ENCODE peak calls at places on chromosomes 7 and 10, in six cellular contexts. S is activated CD8-positive, alpha-beta memory T cell treated with anti-CD3 and anti-CD28 coated beads, Interleukin-2, amount 50 U/mL, for 48 hours; H is esophagus muscularis mucosa; Y is fibroblast of the conjunctiva; G is brain microvascular endothelial cell; C is T-helper 1 cell. F is an unnamed sample.

GRCh38 chr10:104622598-104623209 is 18.4 kb upstream of the SORCS3 start:
- DNase-seq in S (no peak), H (peak), Y (no peak), G (peak), C (no peak), F (no peak)

GRCh38 chr7:5425507-5426225 is 2.0 kb upstream of the TNRC18 start:
- DNase-seq in S (no peak), H (no peak), Y (peak), G (peak), C (no peak), F (no peak)

GRCh38 chr10:128047337-128047736 is 78.9 kb downstream of the MKI67 start:
- DNase-seq in S (peak), H (no peak), Y (no peak), G (peak), C (peak), F (no peak)

GRCh38 chr10:62046522-62047239 is 145.2 kb downstream of the ARID5B start:
- DNase-seq in S (peak), H (no peak), Y (no peak), G (peak), C (no peak), F (no peak)

GRCh38 chr10:45420453-45421192 is 46.6 kb downstream of the ALOX5 start:
- DNase-seq in S (no peak), H (no peak), Y (peak), G (no peak), C (peak), F (peak)

GRCh38 chr7:138980575-138981285 is 459 bp downstream of the KIAA1549 start:
- DNase-seq in S (peak), H (no peak), Y (no peak), G (no peak), C (no peak), F (no peak)

GRCh38 chr7:134928574-134928973 is 57.7 kb upstream of the AGBL3 start:
- DNase-seq in S (no peak), H (peak), Y (no peak), G (no peak), C (no peak), F (no peak)

GRCh38 chr7:80781146-80781545 is 137.7 kb downstream of the SEMA3C start:
- DNase-seq in S (no peak), H (no peak), Y (no peak), G (no peak), C (no peak), F (no peak)

GRCh38 chr7:26910221-26910620 is 45.8 kb upstream of the SKAP2 start:
- DNase-seq in S (no peak), H (no peak), Y (no peak), G (peak), C (no peak), F (no peak)

GRCh38 chr7:134174797-134175261 is 47.7 kb downstream of the LRGUK start:
- DNase-seq in S (no peak), H (no peak), Y (peak), G (peak), C (no peak), F (no peak)

GRCh38 chr10:31926765-31927596 is 1.6 kb downstream of the ARHGAP12 start:
- DNase-seq in S (no peak), H (no peak), Y (no peak), G (no peak), C (no peak), F (no peak)

GRCh38 chr10:70575874-70576802 is 26.4 kb downstream of the PRF1 start:
- DNase-seq in S (no peak), H (no peak), Y (peak), G (peak), C (no peak), F (no peak)

GRCh38 chr10:68342909-68343516 is 10.3 kb upstream of the PBLD start:
- DNase-seq in S (no peak), H (no peak), Y (no peak), G (no peak), C (no peak), F (no peak)

GRCh38 chr7:25895792-25896171 is 256.2 kb upstream of the NFE2L3 start:
- DNase-seq in S (no peak), H (peak), Y (no peak), G (no peak), C (no peak), F (no peak)

GRCh38 chr10:20330246-20330645 is 514.0 kb downstream of the PLXDC2 start:
- DNase-seq in S (no peak), H (no peak), Y (no peak), G (no peak), C (no peak), F (no peak)

GRCh38 chr10:129842031-129842430 is 122.0 kb downstream of the EBF3 start:
- DNase-seq in S (no peak), H (no peak), Y (no peak), G (no peak), C (no peak), F (peak)

GRCh38 chr7:11830582-11831382 is 1.2 kb downstream of the THSD7A start:
- DNase-seq in S (no peak), H (no peak), Y (no peak), G (no peak), C (no peak), F (no peak)

GRCh38 chr7:106053109-106053508 is 59.0 kb downstream of the SYPL1 start:
- DNase-seq in S (no peak), H (no peak), Y (no peak), G (no peak), C (no peak), F (no peak)

GRCh38 chr7:74187915-74188675 is 13.9 kb downstream of the EIF4H start:
- DNase-seq in S (no peak), H (no peak), Y (no peak), G (no peak), C (no peak), F (no peak)

GRCh38 chr7:390761-391410 is 100.9 kb downstream of the FOXL3 start:
- DNase-seq in S (no peak), H (no peak), Y (no peak), G (no peak), C (no peak), F (no peak)

GRCh38 chr7:128122577-128123290 is 91.5 kb upstream of the LRRC4 start:
- DNase-seq in S (peak), H (peak), Y (no peak), G (no peak), C (no peak), F (peak)

GRCh38 chr7:101487753-101488152 is 125.1 kb downstream of the COL26A1 start:
- DNase-seq in S (no peak), H (no peak), Y (no peak), G (no peak), C (no peak), F (no peak)

GRCh38 chr10:75508239-75508813 is 76.9 kb downstream of the LRMDA start:
- DNase-seq in S (no peak), H (peak), Y (no peak), G (no peak), C (no peak), F (no peak)

GRCh38 chr10:53598914-53599313 is 826.3 kb upstream of the MBL2 start:
- DNase-seq in S (no peak), H (no peak), Y (no peak), G (no peak), C (no peak), F (no peak)

GRCh38 chr10:72461085-72461484 is 106.4 kb upstream of the DNAJB12 start:
- DNase-seq in S (no peak), H (no peak), Y (no peak), G (no peak), C (no peak), F (no peak)

GRCh38 chr7:42183547-42183946 is 53.5 kb downstream of the GLI3 start:
- DNase-seq in S (no peak), H (no peak), Y (no peak), G (peak), C (no peak), F (no peak)

GRCh38 chr7:135467207-135467711 is 42.6 kb downstream of the CNOT4 start:
- DNase-seq in S (no peak), H (no peak), Y (no peak), G (no peak), C (no peak), F (no peak)

GRCh38 chr10:130023454-130024230 is 59.6 kb upstream of the EBF3 start:
- DNase-seq in S (no peak), H (no peak), Y (no peak), G (no peak), C (no peak), F (no peak)

GRCh38 chr7:101321491-101322401 is at the start of gene IFT22:
- DNase-seq in S (peak), H (peak), Y (peak), G (peak), C (peak), F (no peak)

GRCh38 chr10:22246680-22247391 is 29.0 kb upstream of the EBLN1 start:
- DNase-seq in S (no peak), H (no peak), Y (peak), G (peak), C (no peak), F (no peak)

F was measured in vagina.